ENCODE peak calls at places on chromosomes 12 and 14, in five cellular contexts. One of them, this sample, is unnamed.

GRCh38 chr14:64409509-64409908 is 21.4 kb downstream of the MTHFD1 start:
- DNase-seq in NAMALWA: no peak
- DNase-seq in T-helper 17 cell: no peak
- DNase-seq in NCI-H2081: no peak
- DNase-seq in activated T-cell treated with anti-CD3 and anti-CD28 coated beads, Interleukin-2, amount 50 U/mL, for 48 hours: no peak
- DNase-seq in this sample: no peak

GRCh38 chr12:113207621-113208040 is 13.6 kb upstream of the TPCN1 start:
- DNase-seq in NCI-H2081: no peak
- DNase-seq in activated T-cell treated with anti-CD3 and anti-CD28 coated beads, Interleukin-2, amount 50 U/mL, for 48 hours: no peak
- DNase-seq in T-helper 17 cell: no peak
- DNase-seq in NAMALWA: peak
- DNase-seq in this sample: no peak

GRCh38 chr14:33646692-33647260 is 304.1 kb downstream of the EGLN3 start:
- DNase-seq in NCI-H2081: no peak
- DNase-seq in activated T-cell treated with anti-CD3 and anti-CD28 coated beads, Interleukin-2, amount 50 U/mL, for 48 hours: no peak
- DNase-seq in T-helper 17 cell: no peak
- DNase-seq in NAMALWA: no peak
- DNase-seq in this sample: no peak

GRCh38 chr12:57236224-57236924 is 6.9 kb downstream of the SHMT2 start:
- DNase-seq in NAMALWA: peak
- DNase-seq in T-helper 17 cell: no peak
- DNase-seq in NCI-H2081: no peak
- DNase-seq in activated T-cell treated with anti-CD3 and anti-CD28 coated beads, Interleukin-2, amount 50 U/mL, for 48 hours: peak
- DNase-seq in this sample: no peak

GRCh38 chr12:113066806-113067400 is 10.4 kb downstream of the DTX1 start:
- DNase-seq in T-helper 17 cell: no peak
- DNase-seq in NCI-H2081: peak
- DNase-seq in NAMALWA: no peak
- DNase-seq in activated T-cell treated with anti-CD3 and anti-CD28 coated beads, Interleukin-2, amount 50 U/mL, for 48 hours: no peak
- DNase-seq in this sample: no peak

GRCh38 chr12:79983492-79983891 is 48.6 kb upstream of the PPP1R12A start:
- DNase-seq in T-helper 17 cell: no peak
- DNase-seq in NAMALWA: no peak
- DNase-seq in NCI-H2081: no peak
- DNase-seq in activated T-cell treated with anti-CD3 and anti-CD28 coated beads, Interleukin-2, amount 50 U/mL, for 48 hours: no peak
- DNase-seq in this sample: peak

GRCh38 chr14:94601961-94602391 is 10.2 kb upstream of the SERPINA3 start:
- DNase-seq in NAMALWA: no peak
- DNase-seq in activated T-cell treated with anti-CD3 and anti-CD28 coated beads, Interleukin-2, amount 50 U/mL, for 48 hours: no peak
- DNase-seq in T-helper 17 cell: no peak
- DNase-seq in NCI-H2081: no peak
- DNase-seq in this sample: no peak

GRCh38 chr14:74882103-74882920 is 596 bp downstream of the DLST start:
- DNase-seq in NCI-H2081: peak
- DNase-seq in T-helper 17 cell: peak
- DNase-seq in NAMALWA: peak
- DNase-seq in activated T-cell treated with anti-CD3 and anti-CD28 coated beads, Interleukin-2, amount 50 U/mL, for 48 hours: no peak
- DNase-seq in this sample: no peak

GRCh38 chr12:10101042-10101579 is 2.3 kb upstream of the CLEC1A start:
- DNase-seq in NCI-H2081: no peak
- DNase-seq in NAMALWA: no peak
- DNase-seq in T-helper 17 cell: no peak
- DNase-seq in activated T-cell treated with anti-CD3 and anti-CD28 coated beads, Interleukin-2, amount 50 U/mL, for 48 hours: no peak
- DNase-seq in this sample: no peak

GRCh38 chr12:114384746-114385145 is 21.2 kb downstream of the TBX5 start:
- DNase-seq in NCI-H2081: no peak
- DNase-seq in T-helper 17 cell: no peak
- DNase-seq in activated T-cell treated with anti-CD3 and anti-CD28 coated beads, Interleukin-2, amount 50 U/mL, for 48 hours: no peak
- DNase-seq in NAMALWA: no peak
- DNase-seq in this sample: no peak

GRCh38 chr12:112848972-112849371 is 57.4 kb downstream of the RPH3A start:
- DNase-seq in activated T-cell treated with anti-CD3 and anti-CD28 coated beads, Interleukin-2, amount 50 U/mL, for 48 hours: no peak
- DNase-seq in NCI-H2081: peak
- DNase-seq in T-helper 17 cell: no peak
- DNase-seq in NAMALWA: no peak
- DNase-seq in this sample: no peak

GRCh38 chr14:30559638-30560071 is 697 bp downstream of the G2E3 start:
- DNase-seq in T-helper 17 cell: no peak
- DNase-seq in NAMALWA: peak
- DNase-seq in NCI-H2081: peak
- DNase-seq in activated T-cell treated with anti-CD3 and anti-CD28 coated beads, Interleukin-2, amount 50 U/mL, for 48 hours: no peak
- DNase-seq in this sample: no peak

GRCh38 chr12:90036641-90037040 is 328.0 kb upstream of the ATP2B1 start:
- DNase-seq in T-helper 17 cell: no peak
- DNase-seq in NCI-H2081: no peak
- DNase-seq in NAMALWA: no peak
- DNase-seq in activated T-cell treated with anti-CD3 and anti-CD28 coated beads, Interleukin-2, amount 50 U/mL, for 48 hours: no peak
- DNase-seq in this sample: no peak

GRCh38 chr12:112878488-112878887 is 28.3 kb upstream of the OAS1 start:
- DNase-seq in T-helper 17 cell: no peak
- DNase-seq in NAMALWA: no peak
- DNase-seq in NCI-H2081: no peak
- DNase-seq in activated T-cell treated with anti-CD3 and anti-CD28 coated beads, Interleukin-2, amount 50 U/mL, for 48 hours: no peak
- DNase-seq in this sample: no peak

GRCh38 chr14:83184531-83184930 is 1650.9 kb upstream of the SEL1L start:
- DNase-seq in NAMALWA: no peak
- DNase-seq in activated T-cell treated with anti-CD3 and anti-CD28 coated beads, Interleukin-2, amount 50 U/mL, for 48 hours: no peak
- DNase-seq in NCI-H2081: no peak
- DNase-seq in T-helper 17 cell: no peak
- DNase-seq in this sample: no peak

GRCh38 chr12:913919-914718 is 35.4 kb downstream of the RAD52 start:
- DNase-seq in NAMALWA: no peak
- DNase-seq in activated T-cell treated with anti-CD3 and anti-CD28 coated beads, Interleukin-2, amount 50 U/mL, for 48 hours: no peak
- DNase-seq in T-helper 17 cell: no peak
- DNase-seq in NCI-H2081: no peak
- DNase-seq in this sample: no peak

GRCh38 chr12:69987453-69988102 is 162.6 kb downstream of the MYRFL start:
- DNase-seq in T-helper 17 cell: no peak
- DNase-seq in NCI-H2081: no peak
- DNase-seq in activated T-cell treated with anti-CD3 and anti-CD28 coated beads, Interleukin-2, amount 50 U/mL, for 48 hours: no peak
- DNase-seq in NAMALWA: no peak
- DNase-seq in this sample: no peak

GRCh38 chr12:120180975-120181374 is 13.5 kb downstream of the GCN1 start:
- DNase-seq in NCI-H2081: no peak
- DNase-seq in NAMALWA: no peak
- DNase-seq in T-helper 17 cell: no peak
- DNase-seq in activated T-cell treated with anti-CD3 and anti-CD28 coated beads, Interleukin-2, amount 50 U/mL, for 48 hours: no peak
- DNase-seq in this sample: no peak

GRCh38 chr14:104110491-104111209 is 25.1 kb downstream of the ASPG start:
- DNase-seq in NAMALWA: no peak
- DNase-seq in NCI-H2081: no peak
- DNase-seq in T-helper 17 cell: peak
- DNase-seq in activated T-cell treated with anti-CD3 and anti-CD28 coated beads, Interleukin-2, amount 50 U/mL, for 48 hours: no peak
- DNase-seq in this sample: no peak

GRCh38 chr12:114340231-114340630 is 65.7 kb downstream of the TBX5 start:
- DNase-seq in activated T-cell treated with anti-CD3 and anti-CD28 coated beads, Interleukin-2, amount 50 U/mL, for 48 hours: no peak
- DNase-seq in NAMALWA: no peak
- DNase-seq in NCI-H2081: no peak
- DNase-seq in T-helper 17 cell: no peak
- DNase-seq in this sample: no peak

GRCh38 chr12:122187466-122187865 is 4.5 kb downstream of the LRRC43 start:
- DNase-seq in NAMALWA: no peak
- DNase-seq in activated T-cell treated with anti-CD3 and anti-CD28 coated beads, Interleukin-2, amount 50 U/mL, for 48 hours: no peak
- DNase-seq in T-helper 17 cell: no peak
- DNase-seq in NCI-H2081: no peak
- DNase-seq in this sample: no peak

GRCh38 chr14:52351191-52351560 is 37.1 kb downstream of the PTGER2 start:
- DNase-seq in NCI-H2081: no peak
- DNase-seq in NAMALWA: no peak
- DNase-seq in activated T-cell treated with anti-CD3 and anti-CD28 coated beads, Interleukin-2, amount 50 U/mL, for 48 hours: no peak
- DNase-seq in T-helper 17 cell: no peak
- DNase-seq in this sample: no peak

GRCh38 chr12:91098942-91099341 is 12.4 kb downstream of the LUM start:
- DNase-seq in activated T-cell treated with anti-CD3 and anti-CD28 coated beads, Interleukin-2, amount 50 U/mL, for 48 hours: no peak
- DNase-seq in NAMALWA: no peak
- DNase-seq in T-helper 17 cell: no peak
- DNase-seq in NCI-H2081: no peak
- DNase-seq in this sample: no peak

This sample was measured in DMS153.